ENCODE peak calls at places on chromosome 12, in seven cellular contexts. S is GM12878, T is HCT116, A is IMR-90, Y is H9, O is OCI-LY7, L is DND-41. Z is an unnamed sample. For H4K20me1, the result is how much of the 10 kb centered on the place peaks cover.

GRCh38 chr12:27178251-27178650 is 65.8 kb upstream of the STK38L start:
- DNase-seq in A (no peak), T (no peak), L (no peak), S (no peak), Y (no peak), O (no peak), Z (no peak)

GRCh38 chr12:9668141-9669018 is 1.1 kb upstream of the CLEC2D start:
- DNase-seq in S (no peak), O (no peak), T (no peak), Y (no peak), L (no peak), A (peak), Z (no peak)

GRCh38 chr12:83389237-83389996 is 702.7 kb downstream of the TMTC2 start:
- DNase-seq in S (no peak), O (no peak), L (no peak), T (peak), A (no peak), Y (peak), Z (peak)

GRCh38 chr12:102069707-102070106 is 7.9 kb upstream of the WASHC3 start:
- DNase-seq in L (no peak), Y (no peak), O (no peak), T (no peak), S (no peak), A (no peak), Z (no peak)

GRCh38 chr12:51590347-51591019 is 550 bp upstream of the SCN8A start:
- DNase-seq in T (peak), O (peak), Y (no peak), L (peak), S (no peak), A (peak), Z (peak)

GRCh38 chr12:3538691-3539030 is 47.7 kb downstream of the PRMT8 start:
- DNase-seq in T (no peak), O (no peak), A (no peak), Y (peak), S (no peak), L (no peak), Z (no peak)

GRCh38 chr12:124391340-124392261 is 96.7 kb downstream of the RFLNA start:
- DNase-seq in Y (no peak), S (peak), L (no peak), O (peak), A (peak), T (peak), Z (peak)

GRCh38 chr12:21819678-21820077 is 45.2 kb upstream of the KCNJ8 start:
- DNase-seq in S (no peak), T (no peak), L (no peak), A (no peak), Y (no peak), O (no peak), Z (no peak)

GRCh38 chr12:69501154-69501895 is 31.1 kb downstream of the FRS2 start:
- DNase-seq in L (no peak), O (no peak), T (no peak), Y (no peak), A (peak), S (no peak), Z (no peak)

GRCh38 chr12:124774462-124775167 is 89.0 kb downstream of the SCARB1 start:
- DNase-seq in S (peak), L (peak), T (no peak), A (peak), O (peak), Y (no peak), Z (peak)

GRCh38 chr12:109621271-109621671 is 47.7 kb downstream of the MVK start:
- DNase-seq in S (no peak), T (no peak), Y (no peak), O (no peak), L (no peak), A (no peak), Z (no peak)

GRCh38 chr12:43337571-43338497 is 214.2 kb downstream of the ADAMTS20 start:
- DNase-seq in O (no peak), L (no peak), A (peak), T (no peak), Y (no peak), S (no peak), Z (no peak)

DNA sequence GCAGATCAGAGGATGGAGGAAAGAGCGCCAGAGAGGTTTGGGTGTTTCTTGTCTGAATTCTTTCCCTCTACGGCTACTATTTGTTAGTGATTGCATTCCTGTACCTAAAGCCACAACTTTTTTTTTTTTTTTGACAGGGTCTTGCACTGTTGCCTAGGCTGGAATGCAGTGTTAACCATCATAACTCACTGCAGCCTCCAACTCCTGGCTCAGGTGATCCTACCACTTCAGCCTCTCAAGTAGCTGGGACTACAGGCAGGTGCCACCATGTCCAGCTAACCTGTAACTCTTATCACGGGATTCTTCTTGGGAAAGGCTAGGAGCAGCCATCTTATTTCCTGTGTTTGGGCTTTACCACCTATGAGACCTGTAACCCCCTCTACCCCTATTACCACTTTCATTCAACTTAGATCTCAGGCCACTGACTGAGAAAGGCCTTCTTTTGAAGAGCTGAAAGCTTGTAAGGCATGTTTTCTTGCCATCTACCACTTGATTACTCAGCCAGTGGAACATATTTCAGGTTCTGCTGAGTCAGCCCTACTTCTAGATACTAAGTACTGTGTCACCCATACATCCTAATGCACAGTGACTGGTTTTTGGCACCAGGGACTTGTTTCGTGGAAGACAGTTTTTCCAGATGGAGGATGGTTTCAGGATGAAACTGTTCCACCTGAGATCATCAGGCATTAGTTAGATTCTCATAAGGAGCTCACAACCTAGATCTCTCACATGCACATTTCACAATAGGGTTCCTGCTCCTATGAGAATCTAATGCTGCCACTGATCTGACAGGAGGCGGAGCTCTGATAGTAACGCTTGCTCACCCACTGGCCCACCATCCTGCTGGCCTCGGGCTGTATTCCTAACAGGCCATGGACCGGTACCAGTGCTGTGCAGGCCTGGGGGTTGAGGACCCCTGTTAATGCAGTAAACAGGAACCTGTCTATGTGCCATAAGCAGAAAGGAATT is 6.9 kb downstream of the VEZT start:
- DNase-seq in O (no peak), A (peak), T (no peak), Y (no peak), S (no peak), L (no peak), Z (no peak)
- H4K20me1 ChIP-seq in O (under half), A (under half), T (under half), Y (under half), S (under half), L (half or more), Z (under half)

GRCh38 chr12:7197846-7198245 is 8.4 kb downstream of the PEX5 start:
- DNase-seq in T (no peak), A (no peak), L (no peak), Y (no peak), S (no peak), O (no peak), Z (no peak)
- H4K20me1 ChIP-seq in T (under half), A (under half), L (under half), Y (under half), S (under half), O (under half), Z (under half)

GRCh38 chr12:32756476-32757158 is 920 bp upstream of the YARS2 start:
- DNase-seq in O (no peak), T (no peak), L (no peak), S (no peak), A (no peak), Y (no peak), Z (no peak)
- H4K20me1 ChIP-seq in O (under half), T (under half), L (under half), S (under half), A (under half), Y (under half), Z (under half)

GRCh38 chr12:12210416-12210815 is 56.4 kb downstream of the LRP6 start:
- DNase-seq in A (no peak), L (no peak), O (no peak), S (no peak), T (no peak), Y (no peak), Z (no peak)
- H4K20me1 ChIP-seq in A (under half), L (under half), O (under half), S (under half), T (under half), Y (under half), Z (under half)